ENCODE peak calls at places on chromosomes 5 and 9, in six cellular contexts. F is upper lobe of right lung, O is right cardiac atrium, H is fibroblast of pulmonary artery, B is pancreas, C is ovary. D is an unnamed sample.

GRCh38 chr5:43985411-43985810 is 382.4 kb downstream of the NNT start:
- DNase-seq in F (no peak), O (no peak), H (no peak), B (no peak), C (no peak), D (no peak)

GRCh38 chr9:127004946-127005769 is 90.6 kb downstream of the RALGPS1 start:
- DNase-seq in F (no peak), O (no peak), H (peak; percentile 51), B (no peak), C (no peak), D (no peak)

GRCh38 chr5:33297760-33298216 is 143.0 kb upstream of the TARS1 start:
- DNase-seq in F (no peak), O (no peak), H (no peak), B (no peak), C (no peak), D (no peak)

GRCh38 chr5:10400834-10401233 is 40.8 kb upstream of the ROPN1L start:
- DNase-seq in F (no peak), O (no peak), H (peak; percentile 83), B (no peak), C (no peak), D (no peak)

GRCh38 chr5:17395516-17395915 is 102.5 kb upstream of the TAF11L2 start:
- DNase-seq in F (no peak), O (no peak), H (no peak), B (no peak), C (no peak), D (no peak)

GRCh38 chr9:33881635-33882034 is 64.7 kb downstream of the UBE2R2 start:
- DNase-seq in F (no peak), O (no peak), H (no peak), B (no peak), C (no peak), D (no peak)

GRCh38 chr5:56977822-56978221 is 25.9 kb upstream of the MIER3 start:
- DNase-seq in F (no peak), O (no peak), H (no peak), B (no peak), C (no peak), D (no peak)

GRCh38 chr5:37272564-37272963 is 23.4 kb upstream of the CPLANE1 start:
- DNase-seq in F (peak; percentile 79), O (no peak), H (peak; percentile 50), B (peak; percentile 14), C (no peak), D (no peak)

GRCh38 chr9:108207611-108208051 is 648.2 kb downstream of the ACTL7B start:
- DNase-seq in F (no peak), O (no peak), H (no peak), B (no peak), C (no peak), D (no peak)

GRCh38 chr5:172801184-172801671 is 30.2 kb upstream of the DUSP1 start:
- DNase-seq in F (no peak), O (peak; percentile 20), H (peak; percentile 90), B (no peak), C (no peak), D (no peak)

GRCh38 chr5:80592761-80593160 is 22.7 kb upstream of the ANKRD34B start:
- DNase-seq in F (no peak), O (no peak), H (no peak), B (no peak), C (no peak), D (no peak)

GRCh38 chr5:172274951-172275753 is 8.4 kb downstream of the UBTD2 start:
- DNase-seq in F (no peak), O (no peak), H (peak; percentile 71), B (no peak), C (no peak), D (no peak)

GRCh38 chr5:1759378-1759970 is 40.2 kb downstream of the MRPL36 start:
- DNase-seq in F (no peak), O (no peak), H (no peak), B (peak; percentile 4), C (no peak), D (no peak)

GRCh38 chr5:132003170-132003744 is 8.2 kb downstream of the ACSL6 start:
- DNase-seq in F (peak; percentile 57), O (peak; percentile 24), H (peak; percentile 20), B (no peak), C (no peak), D (peak; percentile 41)

GRCh38 chr5:65530904-65531303 is 32.1 kb downstream of the CENPK start:
- DNase-seq in F (no peak), O (no peak), H (no peak), B (no peak), C (no peak), D (no peak)

GRCh38 chr5:33854733-33855151 is 37.0 kb downstream of the ADAMTS12 start:
- DNase-seq in F (no peak), O (peak; percentile 18), H (peak; percentile 92), B (no peak), C (peak; percentile 37), D (no peak)

GRCh38 chr5:73419414-73420390 is 28.9 kb downstream of the FOXD1 start:
- DNase-seq in F (no peak), O (peak; percentile 17), H (peak; percentile 27), B (no peak), C (no peak), D (no peak)
- H3K4me3 ChIP-seq in F (no peak overlapping the region), O (peak overlapping the region; percentile 36), H (peak overlapping the region; percentile 11), B (peak overlapping the region; percentile 18), C (peak overlapping the region; percentile 7), D (peak overlapping the region; percentile 50)

DNA sequence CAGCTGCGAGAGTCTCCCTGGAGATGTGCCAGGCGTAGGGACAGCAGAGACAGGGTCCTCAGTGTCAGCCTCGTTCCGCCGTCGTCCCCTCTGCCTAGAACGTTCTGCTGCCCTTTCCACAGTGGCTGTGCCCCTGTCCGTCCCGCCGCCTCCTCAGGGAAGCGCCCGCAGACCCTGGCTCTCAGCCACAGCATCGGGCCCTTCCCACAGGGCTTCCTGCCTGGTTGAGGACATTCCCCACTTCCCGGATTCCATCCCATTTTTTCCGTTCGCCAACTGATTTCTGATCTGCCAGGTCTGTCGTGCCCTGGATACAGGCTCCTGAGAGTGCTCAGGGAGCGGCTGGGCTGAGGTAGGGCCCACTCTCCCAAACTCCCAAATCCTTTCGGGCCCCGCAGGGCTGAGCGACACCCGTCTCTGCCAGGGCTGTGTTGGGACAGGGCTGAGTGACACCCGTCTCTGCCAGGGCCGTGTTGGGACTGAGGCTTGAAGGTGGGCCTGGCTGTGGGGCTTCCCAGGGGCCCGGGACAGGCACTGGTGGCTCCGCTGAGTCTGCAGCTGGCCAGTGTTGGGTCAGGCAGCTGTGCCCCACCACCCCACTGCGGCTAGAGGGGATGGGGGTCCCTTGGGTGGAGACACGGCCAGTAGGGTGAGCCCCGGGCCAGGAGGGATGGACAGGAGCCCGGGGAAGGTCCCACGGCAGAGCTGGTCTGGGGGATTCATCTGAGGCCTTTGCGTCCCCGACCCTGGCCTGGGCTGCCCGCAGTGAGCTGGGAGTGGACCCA is 15.9 kb downstream of the DNLZ start:
- DNase-seq in F (no peak), O (no peak), H (no peak), B (no peak), C (no peak), D (no peak)
- H3K4me3 ChIP-seq in F (no peak overlapping the region), O (no peak overlapping the region), H (no peak overlapping the region), B (no peak overlapping the region), C (no peak overlapping the region), D (no peak overlapping the region)

GRCh38 chr5:55575815-55576583 is 41.2 kb upstream of the PLPP1 start:
- DNase-seq in F (no peak), O (no peak), H (peak; percentile 86), B (no peak), C (no peak), D (no peak)
- H3K4me3 ChIP-seq in F (no peak overlapping the region), O (no peak overlapping the region), H (no peak overlapping the region), B (no peak overlapping the region), C (no peak overlapping the region), D (no peak overlapping the region)

DNA sequence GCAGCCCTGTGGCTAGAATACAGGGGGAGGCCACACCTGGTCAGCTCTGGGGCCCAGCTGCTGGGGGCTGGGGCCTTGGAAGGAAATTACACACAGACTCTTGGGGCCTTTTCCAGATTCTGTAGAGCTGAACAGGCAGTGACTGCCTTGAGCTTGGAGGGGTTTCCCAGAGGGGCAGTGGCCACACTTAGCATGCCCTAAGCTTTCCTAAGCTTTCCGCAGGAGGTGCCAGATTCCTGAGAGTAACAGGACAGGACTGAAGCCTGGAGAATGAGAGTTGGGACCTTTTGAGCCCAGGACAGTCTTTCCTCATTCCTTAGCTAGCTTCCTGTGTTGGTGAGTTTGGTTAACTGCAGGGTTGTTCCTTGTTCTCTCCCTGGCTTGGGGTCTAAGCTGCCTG is 1.4 kb downstream of the TBC1D13 start:
- DNase-seq in F (no peak), O (no peak), H (no peak), B (no peak), C (no peak), D (no peak)
- H3K4me3 ChIP-seq in F (no peak overlapping the region), O (no peak overlapping the region), H (peak overlapping the region; percentile 96), B (peak overlapping the region; percentile 98), C (no peak overlapping the region), D (peak overlapping the region; percentile 100)